ENCODE peak calls at places on chromosomes 1 and 21, in five cellular contexts. U is sigmoid colon, I is stomach, M is Panc1, N is GM23338. D is an unnamed sample.

GRCh38 chr1:181936269-181936668 is 125.2 kb downstream of the ZNF648 start:
- DNase-seq in U (no peak), I (no peak), M (no peak), N (no peak), D (no peak)

GRCh38 chr1:183090386-183091006 is 67.3 kb downstream of the LAMC1 start:
- DNase-seq in U (peak; percentile 94), I (no peak), M (no peak), N (no peak), D (peak; percentile 29)

GRCh38 chr1:191929383-191929782 is 228.9 kb upstream of the RGS18 start:
- DNase-seq in U (no peak), I (no peak), M (no peak), N (peak; percentile 3), D (no peak)

GRCh38 chr21:25370311-25370744 is 237.0 kb downstream of the MRPL39 start:
- DNase-seq in U (no peak), I (no peak), M (peak; percentile 57), N (no peak), D (peak; percentile 75)

GRCh38 chr1:207181838-207182237 is 77.8 kb downstream of the C4BPA start:
- DNase-seq in U (no peak), I (no peak), M (no peak), N (peak; percentile 12), D (peak; percentile 23)

GRCh38 chr1:41053324-41053723 is 31.8 kb upstream of the SLFNL1 start:
- DNase-seq in U (no peak), I (no peak), M (no peak), N (no peak), D (no peak)

GRCh38 chr1:35111106-35111505 is 31.9 kb downstream of the ZMYM1 start:
- DNase-seq in U (no peak), I (no peak), M (no peak), N (no peak), D (no peak)

GRCh38 chr21:41894922-41895557 is 15.9 kb upstream of the PRDM15 start:
- DNase-seq in U (peak; percentile 40), I (no peak), M (no peak), N (no peak), D (peak; percentile 71)

GRCh38 chr1:46960250-46960649 is 19.0 kb upstream of the CYP4A11 start:
- DNase-seq in U (no peak), I (no peak), M (no peak), N (no peak), D (no peak)

GRCh38 chr1:39959651-39960333 is 4.8 kb downstream of the MFSD2A start:
- DNase-seq in U (no peak), I (no peak), M (no peak), N (no peak), D (no peak)

GRCh38 chr1:183198463-183198862 is 12.4 kb downstream of the LAMC2 start:
- DNase-seq in U (peak; percentile 88), I (no peak), M (no peak), N (no peak), D (no peak)

GRCh38 chr1:22731924-22732522 is 21.4 kb downstream of the EPHB2 start:
- DNase-seq in U (no peak), I (no peak), M (no peak), N (peak; percentile 67), D (no peak)

DNA sequence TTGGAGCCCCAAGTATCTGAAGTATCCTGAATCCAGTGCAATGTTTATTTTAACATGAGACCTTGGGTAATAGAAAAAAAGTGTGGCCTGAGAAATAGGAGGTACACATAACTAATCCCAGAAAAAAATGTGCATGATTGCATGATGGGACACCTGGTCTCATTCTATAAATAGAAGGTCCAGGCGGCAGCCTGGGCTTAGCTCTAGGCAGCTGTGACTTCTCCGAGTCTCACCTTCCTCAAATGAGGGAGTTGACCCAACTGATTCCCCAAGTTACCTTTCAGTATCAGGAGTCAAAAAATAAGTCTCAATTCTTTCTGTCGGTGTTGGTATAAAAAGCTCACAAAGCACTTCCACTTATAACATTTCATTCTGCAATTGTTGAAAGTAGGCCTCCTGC is 65.9 kb upstream of the CCDC190 start:
- DNase-seq in U (no peak), I (no peak), M (no peak), N (no peak), D (no peak)
- TF ChIP-seq POLR2AphosphoS5 in U (no peak), I (no peak), M (no peak), N (no peak), D (no peak)

DNA sequence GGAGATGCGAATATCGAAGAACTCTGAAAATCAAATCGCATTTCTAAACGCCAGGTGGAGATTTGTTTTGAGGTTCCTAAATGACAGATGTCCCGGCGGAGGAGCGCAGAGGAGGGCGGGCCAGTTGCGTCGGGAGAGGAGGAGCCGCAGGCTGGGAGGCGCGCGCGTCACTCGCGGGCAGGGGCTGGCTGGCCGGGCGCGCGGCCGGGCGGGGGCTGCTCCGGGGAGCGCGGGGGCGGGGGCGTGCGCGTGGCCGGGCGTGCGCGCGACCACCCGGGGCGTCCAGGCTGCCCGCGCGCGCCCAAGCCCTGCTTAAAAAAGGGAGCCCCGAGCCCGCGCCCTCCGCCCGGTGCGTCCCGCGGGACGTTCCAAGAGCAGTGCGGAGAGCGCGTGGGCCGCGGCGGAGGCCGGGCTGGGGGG is 47.3 kb downstream of the H3-3A start:
- DNase-seq in U (peak; percentile 94), I (peak; percentile 88), M (no peak), N (peak; percentile 92), D (peak; percentile 72)
- TF ChIP-seq POLR2AphosphoS5 in U (peak; percentile 34), I (peak; percentile 31), M (no peak), N (peak; percentile 10), D (peak; percentile 58)

DNA sequence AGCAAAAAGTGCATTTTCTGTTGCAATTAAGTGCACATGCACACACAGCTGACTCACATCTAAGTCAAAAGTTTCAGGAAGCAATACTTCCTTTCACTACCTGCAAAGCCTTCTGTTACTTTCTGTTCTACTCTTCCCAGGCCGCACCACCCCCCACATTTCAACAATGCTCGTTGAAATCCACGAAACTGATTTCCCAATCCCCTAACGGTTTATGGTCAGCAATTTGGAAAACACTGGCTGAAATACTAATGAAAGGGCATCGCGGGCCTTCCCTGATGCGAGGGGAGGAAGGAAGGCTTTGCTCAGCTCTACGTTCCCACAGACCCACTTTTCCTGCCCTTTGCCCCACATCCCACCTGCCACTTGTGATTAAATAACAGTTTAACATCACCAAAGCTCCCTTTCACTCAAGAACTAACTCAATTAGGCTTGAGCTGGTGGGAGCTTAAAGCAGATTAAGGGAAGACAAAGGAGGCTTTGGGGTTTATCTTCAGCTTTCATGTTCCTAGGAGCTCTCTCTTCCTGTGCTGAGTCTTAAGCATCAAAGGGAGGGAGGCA is 243.2 kb upstream of the RAB4A start:
- DNase-seq in U (peak; percentile 83), I (no peak), M (no peak), N (peak; percentile 71), D (peak; percentile 75)
- TF ChIP-seq POLR2AphosphoS5 in U (peak; percentile 18), I (peak; percentile 46), M (no peak), N (no peak), D (no peak)

DNA sequence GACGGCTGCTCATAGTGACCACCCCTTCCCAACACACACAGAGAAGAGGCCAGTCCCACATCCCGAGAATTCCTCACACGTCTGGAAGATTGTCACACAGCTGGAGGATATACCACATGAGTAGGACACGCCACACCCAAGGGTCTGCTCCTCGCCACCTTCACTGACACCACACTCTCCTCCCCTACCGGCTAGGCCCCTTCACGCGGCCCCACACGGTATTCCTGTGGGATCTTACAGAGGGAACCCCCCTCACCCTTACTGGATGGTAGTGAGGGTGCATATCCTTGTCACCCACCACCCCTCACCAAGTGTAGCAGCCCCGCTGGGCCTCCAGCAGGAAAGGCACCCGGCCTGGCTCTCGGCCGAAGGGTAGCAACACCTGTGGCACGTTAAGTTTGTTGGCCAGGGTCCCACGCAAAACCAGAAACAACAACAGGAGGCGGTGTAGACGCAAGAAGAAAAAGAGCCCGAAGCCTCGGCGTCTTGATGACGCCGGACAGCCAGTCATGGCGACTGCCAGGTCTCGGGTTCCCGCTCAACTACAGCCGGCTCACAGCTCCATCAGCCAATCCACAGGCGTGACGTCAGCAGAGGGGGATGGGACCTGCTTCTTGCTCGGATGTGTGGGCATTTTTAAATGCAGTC is at the start of gene NUP210L:
- DNase-seq in U (peak; percentile 90), I (no peak), M (no peak), N (peak; percentile 91), D (no peak)
- TF ChIP-seq POLR2AphosphoS5 in U (no peak), I (no peak), M (no peak), N (peak; percentile 45), D (no peak)

DNA sequence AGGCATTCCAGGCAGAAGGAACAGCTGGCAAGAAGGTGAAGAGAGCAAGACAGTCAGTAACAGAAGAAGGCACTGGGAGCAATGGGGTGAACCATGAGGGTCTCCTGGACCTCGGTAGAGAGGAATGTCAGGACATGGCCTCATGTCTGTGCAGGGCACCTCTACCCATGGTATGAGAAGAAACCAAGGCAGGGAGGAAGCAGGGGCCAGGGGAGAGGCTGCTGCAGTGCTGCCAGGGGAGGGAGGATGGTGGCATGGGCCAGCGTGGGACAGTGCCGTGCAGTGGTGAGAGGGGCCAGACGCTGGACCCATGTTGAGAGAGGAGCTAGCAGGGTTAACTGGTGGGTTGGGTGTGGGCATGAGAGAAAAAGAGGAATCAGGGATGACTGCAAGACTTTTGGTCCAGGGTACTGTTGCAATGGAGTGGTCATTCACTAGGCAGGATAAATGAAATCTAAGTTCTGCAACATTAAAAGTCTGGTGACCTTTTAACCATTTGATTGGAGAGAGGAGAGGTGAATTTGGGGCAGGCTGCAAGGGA is 577.6 kb downstream of the MATN1 start:
- DNase-seq in U (no peak), I (no peak), M (no peak), N (no peak), D (no peak)
- TF ChIP-seq POLR2AphosphoS5 in U (no peak), I (no peak), M (no peak), N (no peak), D (no peak)

DNA sequence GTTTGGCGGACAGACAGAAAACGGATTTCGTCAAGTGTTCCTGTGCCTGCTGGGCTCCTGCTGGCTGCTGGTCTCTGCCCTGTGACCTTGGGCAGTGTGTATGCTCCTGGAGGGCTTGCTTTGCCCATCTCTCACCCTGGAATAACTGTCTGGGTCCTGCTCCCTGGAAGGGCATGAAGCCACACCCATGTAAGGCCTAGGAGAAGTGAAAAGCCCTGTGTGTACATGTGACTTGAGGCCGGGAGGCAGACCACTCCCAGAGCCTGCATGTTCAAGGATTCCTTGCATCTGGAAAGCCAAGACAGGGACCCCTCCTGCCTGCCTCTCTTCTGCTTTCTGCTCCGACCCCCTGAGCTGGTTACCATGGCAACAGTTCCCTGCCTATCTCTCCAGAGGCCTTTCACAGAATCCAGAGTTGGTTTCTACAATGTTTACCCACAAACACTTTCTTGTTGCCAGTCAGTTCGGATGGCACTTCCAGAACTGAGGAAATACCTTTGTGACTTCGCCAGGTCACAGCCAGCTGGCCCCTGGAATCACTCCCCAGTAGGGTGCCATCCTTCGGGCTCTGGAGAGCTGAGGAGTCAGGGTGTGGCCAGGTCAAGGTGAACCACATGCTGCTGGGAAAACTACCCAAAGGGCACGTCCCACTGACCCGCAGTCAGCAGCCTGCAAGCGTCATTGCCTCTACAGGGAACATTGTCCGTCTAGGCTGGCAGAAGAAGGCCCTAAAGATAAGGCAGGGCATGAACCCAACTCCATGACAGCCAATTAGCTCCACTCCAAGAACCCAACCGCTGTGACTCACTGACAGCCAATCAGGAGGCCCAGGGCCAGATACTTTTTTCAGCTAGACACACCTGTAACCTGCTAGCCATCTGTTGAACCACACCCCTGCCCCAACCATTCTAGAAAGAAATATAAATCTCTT is 14.7 kb upstream of the GPR37L1 start:
- DNase-seq in U (no peak), I (peak; percentile 87), M (no peak), N (peak; percentile 48), D (no peak)
- TF ChIP-seq POLR2AphosphoS5 in U (no peak), I (peak; percentile 70), M (no peak), N (no peak), D (no peak)

GRCh38 chr21:44856131-44856530 is 17.4 kb downstream of the PTTG1IP start:
- DNase-seq in U (no peak), I (no peak), M (no peak), N (no peak), D (no peak)
- TF ChIP-seq POLR2AphosphoS5 in U (no peak), I (no peak), M (no peak), N (no peak), D (no peak)

GRCh38 chr1:160205242-160205973 is at the start of gene PEA15:
- DNase-seq in U (peak; percentile 88), I (peak; percentile 83), M (no peak), N (peak; percentile 90), D (peak; percentile 54)
- TF ChIP-seq POLR2AphosphoS5 in U (peak; percentile 82), I (peak; percentile 75), M (no peak), N (peak; percentile 64), D (peak; percentile 80)